ENCODE peak calls at places on chromosomes 13 and 19, in six cellular contexts. C is IMR-90, O is H9, Q is H1, V is neuronal stem cell, S is trophoblast cell. T is an unnamed sample.

GRCh38 chr13:42041684-42042035 is 6.8 kb upstream of the DGKH start:
- DNase-seq in C (peak; percentile 63), O (peak; percentile 71), Q (peak; percentile 71), V (peak; percentile 29), S (peak; percentile 62), T (peak; percentile 78)

GRCh38 chr19:3821857-3822364 is 35.7 kb upstream of the MATK start:
- DNase-seq in C (peak; percentile 10), O (peak; percentile 89), Q (peak; percentile 99), V (peak; percentile 67), S (peak; percentile 73), T (peak; percentile 17)

GRCh38 chr19:44658069-44658727 is 13.1 kb upstream of the CEACAM19 start:
- DNase-seq in C (no peak), O (no peak), Q (no peak), V (no peak), S (no peak), T (no peak)

GRCh38 chr13:74290324-74290773 is 156.1 kb upstream of the KLF12 start:
- DNase-seq in C (peak; percentile 79), O (peak; percentile 79), Q (no peak), V (peak; percentile 54), S (peak; percentile 18), T (peak; percentile 61)

GRCh38 chr13:20192470-20193141 is at the start of gene GJB2:
- DNase-seq in C (no peak), O (no peak), Q (peak; percentile 54), V (no peak), S (no peak), T (no peak)

GRCh38 chr19:45564131-45564780 is 20.3 kb downstream of the OPA3 start:
- DNase-seq in C (no peak), O (peak; percentile 91), Q (peak; percentile 58), V (no peak), S (no peak), T (no peak)

GRCh38 chr19:58520257-58520599 is 618 bp upstream of the ZBTB45 start:
- DNase-seq in C (no peak), O (no peak), Q (no peak), V (no peak), S (no peak), T (no peak)

GRCh38 chr19:7366701-7367420 is 18.1 kb downstream of the ARHGEF18 start:
- DNase-seq in C (peak; percentile 33), O (no peak), Q (no peak), V (no peak), S (peak; percentile 97), T (peak; percentile 35)

GRCh38 chr13:58452123-58452623 is 820.6 kb downstream of the PCDH17 start:
- DNase-seq in C (no peak), O (no peak), Q (no peak), V (no peak), S (peak; percentile 70), T (no peak)

GRCh38 chr19:40612831-40613668 is 11.9 kb downstream of the LTBP4 start:
- DNase-seq in C (no peak), O (peak; percentile 87), Q (peak; percentile 99), V (no peak), S (no peak), T (peak; percentile 66)

GRCh38 chr19:13850910-13851753 is 25.8 kb upstream of the NANOS3 start:
- DNase-seq in C (peak; percentile 94), O (peak; percentile 81), Q (no peak), V (no peak), S (peak; percentile 86), T (peak; percentile 96)

GRCh38 chr13:79549355-79550106 is 68.6 kb downstream of the NDFIP2 start:
- DNase-seq in C (peak; percentile 38), O (no peak), Q (no peak), V (no peak), S (peak; percentile 48), T (peak; percentile 51)

GRCh38 chr19:1057185-1057857 is 9.6 kb upstream of the ARHGAP45 start:
- DNase-seq in C (peak; percentile 67), O (peak; percentile 43), Q (no peak), V (no peak), S (peak; percentile 33), T (peak; percentile 80)

GRCh38 chr13:63455938-63456337 is 2040.3 kb upstream of the PCDH20 start:
- DNase-seq in C (no peak), O (no peak), Q (no peak), V (no peak), S (peak; percentile 23), T (no peak)

GRCh38 chr19:47608074-47608907 is 643 bp upstream of the BICRA start:
- DNase-seq in C (peak; percentile 90), O (peak; percentile 93), Q (peak; percentile 97), V (peak; percentile 95), S (peak; percentile 96), T (peak; percentile 94)

GRCh38 chr13:75583101-75583500 is 33.5 kb downstream of the UCHL3 start:
- DNase-seq in C (no peak), O (no peak), Q (no peak), V (no peak), S (no peak), T (no peak)

GRCh38 chr13:60482012-60482411 is 85.0 kb downstream of the TDRD3 start:
- DNase-seq in C (peak; percentile 33), O (no peak), Q (no peak), V (no peak), S (no peak), T (peak; percentile 9)

GRCh38 chr13:94579063-94579462 is 16.9 kb downstream of the TGDS start:
- DNase-seq in C (no peak), O (no peak), Q (no peak), V (no peak), S (no peak), T (no peak)

GRCh38 chr19:40592170-40592569 is 9.0 kb upstream of the LTBP4 start:
- DNase-seq in C (peak; percentile 76), O (peak; percentile 64), Q (no peak), V (no peak), S (peak; percentile 58), T (peak; percentile 84)

GRCh38 chr19:38321646-38322323 is 2.1 kb downstream of the KCNK6 start:
- DNase-seq in C (peak; percentile 27), O (no peak), Q (no peak), V (no peak), S (peak; percentile 20), T (peak; percentile 72)

GRCh38 chr13:73372691-73373627 is 314.2 kb downstream of the KLF5 start:
- DNase-seq in C (no peak), O (no peak), Q (no peak), V (no peak), S (peak; percentile 96), T (no peak)

GRCh38 chr13:92272177-92272576 is 873.8 kb downstream of the GPC5 start:
- DNase-seq in C (no peak), O (no peak), Q (no peak), V (no peak), S (no peak), T (no peak)

GRCh38 chr13:29464105-29464679 is 131.3 kb downstream of the SLC7A1 start:
- DNase-seq in C (no peak), O (no peak), Q (no peak), V (no peak), S (no peak), T (no peak)

GRCh38 chr13:109628251-109628699 is 158.1 kb downstream of the IRS2 start:
- DNase-seq in C (peak; percentile 61), O (no peak), Q (no peak), V (no peak), S (peak; percentile 14), T (peak; percentile 24)

GRCh38 chr19:958967-959685 is 25.0 kb upstream of the WDR18 start:
- DNase-seq in C (peak; percentile 67), O (no peak), Q (no peak), V (no peak), S (peak; percentile 81), T (peak; percentile 85)

GRCh38 chr13:46372071-46372470 is 15.0 kb downstream of the RUBCNL start:
- DNase-seq in C (no peak), O (no peak), Q (no peak), V (no peak), S (no peak), T (no peak)

GRCh38 chr13:46374710-46375109 is 12.3 kb downstream of the RUBCNL start:
- DNase-seq in C (no peak), O (no peak), Q (no peak), V (no peak), S (no peak), T (no peak)

GRCh38 chr13:46373623-46374022 is 13.4 kb downstream of the RUBCNL start:
- DNase-seq in C (no peak), O (no peak), Q (no peak), V (no peak), S (no peak), T (no peak)

GRCh38 chr13:46367622-46368327 is 19.3 kb downstream of the RUBCNL start:
- DNase-seq in C (peak; percentile 45), O (no peak), Q (no peak), V (no peak), S (no peak), T (peak; percentile 39)

DNA sequence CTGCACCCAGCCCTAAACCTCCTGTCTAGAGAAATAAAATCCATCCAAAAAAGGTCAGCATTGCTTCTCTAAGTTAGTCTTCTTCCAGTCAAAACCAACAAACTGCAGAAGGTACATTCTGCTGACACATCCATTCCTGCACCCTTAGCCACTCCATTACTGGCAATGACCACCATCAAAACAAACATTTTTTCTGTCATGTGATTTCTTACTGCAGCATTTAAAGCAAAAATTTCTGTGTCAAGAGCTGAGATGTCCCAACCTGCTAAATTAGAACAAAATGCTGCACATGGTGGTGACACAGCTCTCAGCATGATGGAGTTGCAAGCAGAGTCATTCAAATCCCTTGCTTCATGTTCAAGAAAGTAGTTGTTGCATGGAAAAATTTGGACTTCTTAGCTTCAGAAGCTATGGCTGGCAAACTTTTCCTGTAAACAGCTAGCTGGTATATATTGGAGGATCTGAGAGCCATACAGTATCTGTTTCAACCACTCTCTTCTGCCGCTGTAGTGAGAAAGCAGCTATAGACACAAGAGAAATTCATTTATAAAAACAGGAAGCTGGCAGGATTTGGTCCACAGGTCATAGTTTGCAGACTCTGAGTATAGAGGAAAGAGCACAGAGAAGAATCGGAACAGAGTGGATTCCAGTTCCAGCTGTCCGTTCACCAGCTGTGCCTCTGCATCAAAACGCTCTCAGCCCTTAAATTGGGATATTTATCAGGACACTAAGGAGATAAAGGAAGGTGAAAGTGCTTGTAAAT is 17.4 kb downstream of the RUBCNL start:
- DNase-seq in C (peak; percentile 68), O (no peak), Q (no peak), V (no peak), S (peak; percentile 73), T (peak; percentile 90)
- H3K9ac ChIP-seq in C (no peak overlapping the region), O (no peak overlapping the region), Q (no peak overlapping the region), V (no peak overlapping the region), S (no peak overlapping the region), T (peak overlapping the region; percentile 79)

GRCh38 chr19:32637480-32637879 is 37.5 kb downstream of the ANKRD27 start:
- DNase-seq in C (no peak), O (no peak), Q (no peak), V (no peak), S (no peak), T (no peak)
- H4K91ac ChIP-seq in C (no peak overlapping the region), O (no peak overlapping the region), Q (no peak overlapping the region), V (no peak overlapping the region), S (no peak overlapping the region), T (no peak overlapping the region)

GRCh38 chr19:6271721-6272410 is 7.9 kb downstream of the MLLT1 start:
- DNase-seq in C (peak; percentile 74), O (peak; percentile 48), Q (no peak), V (no peak), S (no peak), T (peak; percentile 92)
- H3K9ac ChIP-seq in C (peak overlapping the region; percentile 31), O (no peak overlapping the region), Q (no peak overlapping the region), V (peak overlapping the region; percentile 72), S (no peak overlapping the region), T (peak overlapping the region; percentile 80)

DNA sequence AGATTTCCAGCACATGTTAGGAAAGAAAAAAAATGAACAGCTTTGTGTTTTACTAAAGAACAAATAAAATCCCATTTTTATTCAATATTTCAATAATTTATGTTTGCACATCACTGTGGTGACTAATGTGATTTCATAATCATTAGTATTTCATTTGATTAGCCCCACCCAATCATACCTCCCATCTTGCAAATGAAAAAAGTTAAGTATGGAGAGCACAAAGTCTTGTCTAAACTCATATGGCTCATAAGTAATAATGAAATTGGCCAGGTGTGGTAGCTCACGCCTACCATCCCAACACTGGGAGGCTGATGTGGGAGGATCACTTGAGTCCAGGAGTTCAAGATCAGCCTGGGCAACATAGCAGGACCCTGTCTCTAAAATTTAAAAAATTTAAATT is 3.8 kb downstream of the ZNF490 start:
- DNase-seq in C (no peak), O (no peak), Q (no peak), V (no peak), S (no peak), T (no peak)
- H4K91ac ChIP-seq in C (no peak overlapping the region), O (no peak overlapping the region), Q (no peak overlapping the region), V (no peak overlapping the region), S (no peak overlapping the region), T (no peak overlapping the region)